ENCODE peak calls at places on chromosomes 5 and 9, in eight cellular contexts. E, N, R, F, C, D, W and U are unnamed samples.

GRCh38 chr5:171498166-171498565 is 78.7 kb downstream of the FGF18 start:
- DNase-seq in E (no peak), N (no peak), R (no peak), F (no peak), C (no peak), D (no peak), W (no peak), U (no peak)

GRCh38 chr5:21847300-21847699 is 1005.8 kb downstream of the CDH12 start:
- DNase-seq in E (no peak), N (no peak), R (no peak), F (no peak), C (no peak), D (no peak), W (no peak), U (no peak)

GRCh38 chr5:56440871-56441740 is 208.0 kb upstream of the ANKRD55 start:
- DNase-seq in E (no peak), N (no peak), R (peak), F (no peak), C (peak), D (peak), W (peak), U (peak)

GRCh38 chr5:151104795-151105194 is 24.0 kb upstream of the TNIP1 start:
- DNase-seq in E (no peak), N (no peak), R (no peak), F (peak), C (no peak), D (no peak), W (peak), U (no peak)

GRCh38 chr9:16871358-16872151 is 1.1 kb upstream of the BNC2 start:
- DNase-seq in E (peak), N (no peak), R (peak), F (peak), C (peak), D (peak), W (peak), U (no peak)

GRCh38 chr5:175321927-175322532 is 122.0 kb downstream of the DRD1 start:
- DNase-seq in E (no peak), N (no peak), R (peak), F (no peak), C (peak), D (no peak), W (peak), U (no peak)

GRCh38 chr9:136147038-136147889 is 28.6 kb upstream of the TMEM250 start:
- DNase-seq in E (no peak), N (no peak), R (no peak), F (no peak), C (no peak), D (no peak), W (no peak), U (no peak)

GRCh38 chr9:134943836-134944235 is 26.1 kb upstream of the FCN1 start:
- DNase-seq in E (peak), N (no peak), R (no peak), F (no peak), C (no peak), D (no peak), W (no peak), U (no peak)

GRCh38 chr5:126182901-126183695 is 240.1 kb upstream of the GRAMD2B start:
- DNase-seq in E (no peak), N (no peak), R (no peak), F (no peak), C (no peak), D (no peak), W (no peak), U (no peak)

GRCh38 chr9:81819859-81820546 is 108.2 kb upstream of the SPATA31D4 start:
- DNase-seq in E (no peak), N (no peak), R (no peak), F (no peak), C (no peak), D (no peak), W (peak), U (no peak)

GRCh38 chr5:95901676-95902646 is 59.7 kb downstream of the ELL2 start:
- DNase-seq in E (no peak), N (peak), R (peak), F (no peak), C (peak), D (no peak), W (peak), U (no peak)

GRCh38 chr9:107852891-107853290 is 363.3 kb upstream of the KLF4 start:
- DNase-seq in E (no peak), N (no peak), R (no peak), F (no peak), C (no peak), D (no peak), W (no peak), U (no peak)

GRCh38 chr5:64532212-64532611 is 26.4 kb downstream of the RGS7BP start:
- DNase-seq in E (no peak), N (no peak), R (no peak), F (no peak), C (no peak), D (no peak), W (no peak), U (no peak)

GRCh38 chr9:85514256-85514655 is 227.5 kb downstream of the AGTPBP1 start:
- DNase-seq in E (no peak), N (no peak), R (peak), F (no peak), C (no peak), D (no peak), W (no peak), U (no peak)

GRCh38 chr5:84437673-84438315 is 53.1 kb upstream of the EDIL3 start:
- DNase-seq in E (no peak), N (no peak), R (peak), F (no peak), C (peak), D (no peak), W (peak), U (peak)

GRCh38 chr5:9316041-9316440 is 229.8 kb downstream of the SEMA5A start:
- DNase-seq in E (no peak), N (no peak), R (no peak), F (no peak), C (no peak), D (no peak), W (peak), U (no peak)

GRCh38 chr9:98095401-98095800 is 23.6 kb downstream of the TRIM14 start:
- DNase-seq in E (no peak), N (no peak), R (no peak), F (peak), C (no peak), D (no peak), W (no peak), U (no peak)

GRCh38 chr5:139658928-139659667 is 10.9 kb downstream of the CXXC5 start:
- DNase-seq in E (peak), N (no peak), R (peak), F (no peak), C (peak), D (no peak), W (peak), U (no peak)

GRCh38 chr5:66848749-66849641 is 252.8 kb downstream of the MAST4 start:
- DNase-seq in E (no peak), N (no peak), R (no peak), F (no peak), C (no peak), D (no peak), W (peak), U (no peak)

GRCh38 chr9:2053883-2054845 is 39.0 kb downstream of the SMARCA2 start:
- DNase-seq in E (no peak), N (no peak), R (peak), F (no peak), C (no peak), D (no peak), W (peak), U (peak)

GRCh38 chr5:95670568-95670967 is 12.2 kb downstream of the SPATA9 start:
- DNase-seq in E (no peak), N (no peak), R (no peak), F (no peak), C (no peak), D (no peak), W (no peak), U (no peak)

GRCh38 chr9:91723420-91724067 is 226.5 kb downstream of the ROR2 start:
- DNase-seq in E (no peak), N (no peak), R (no peak), F (peak), C (no peak), D (no peak), W (no peak), U (no peak)

GRCh38 chr5:139696894-139697658 is 48.9 kb downstream of the CXXC5 start:
- DNase-seq in E (peak), N (no peak), R (peak), F (peak), C (peak), D (no peak), W (peak), U (peak)

GRCh38 chr5:9063615-9064245 is 482.1 kb downstream of the SEMA5A start:
- DNase-seq in E (no peak), N (no peak), R (no peak), F (no peak), C (no peak), D (no peak), W (no peak), U (no peak)

GRCh38 chr5:116084891-116085715 is at the start of gene COMMD10:
- DNase-seq in E (peak), N (peak), R (peak), F (peak), C (peak), D (peak), W (peak), U (peak)

GRCh38 chr5:115087951-115088350 is 81.8 kb downstream of the TRIM36 start:
- DNase-seq in E (no peak), N (no peak), R (no peak), F (no peak), C (no peak), D (no peak), W (no peak), U (no peak)

GRCh38 chr9:5557606-5558587 is 47.6 kb downstream of the PDCD1LG2 start:
- DNase-seq in E (no peak), N (no peak), R (peak), F (no peak), C (no peak), D (peak), W (peak), U (no peak)

GRCh38 chr5:80408475-80408875 is 611 bp downstream of the ZFYVE16 start:
- DNase-seq in E (peak), N (no peak), R (peak), F (peak), C (peak), D (no peak), W (peak), U (no peak)

GRCh38 chr5:78594946-78595921 is 53.3 kb downstream of the LHFPL2 start:
- DNase-seq in E (no peak), N (peak), R (peak), F (no peak), C (peak), D (no peak), W (peak), U (peak)

GRCh38 chr9:7246917-7247538 is 489.3 kb downstream of the KDM4C start:
- DNase-seq in E (no peak), N (no peak), R (peak), F (no peak), C (no peak), D (no peak), W (peak), U (no peak)

GRCh38 chr5:2130361-2130760 is 247.6 kb upstream of the IRX4 start:
- DNase-seq in E (no peak), N (no peak), R (no peak), F (no peak), C (no peak), D (no peak), W (no peak), U (no peak)

GRCh38 chr9:75378036-75378435 is 289.7 kb downstream of the OSTF1 start:
- DNase-seq in E (peak), N (no peak), R (no peak), F (peak), C (no peak), D (no peak), W (no peak), U (no peak)

GRCh38 chr5:40041452-40041851 is 616.7 kb upstream of the DAB2 start:
- DNase-seq in E (no peak), N (peak), R (peak), F (no peak), C (peak), D (no peak), W (no peak), U (no peak)

GRCh38 chr5:128494516-128494915 is 43.5 kb downstream of the FBN2 start:
- DNase-seq in E (no peak), N (no peak), R (no peak), F (no peak), C (peak), D (no peak), W (no peak), U (no peak)

GRCh38 chr9:127854169-127854833 is at the start of gene ENG:
- DNase-seq in E (peak), N (no peak), R (peak), F (peak), C (no peak), D (no peak), W (peak), U (no peak)

GRCh38 chr5:172556971-172557461 is 84.0 kb upstream of the NEURL1B start:
- DNase-seq in E (no peak), N (no peak), R (no peak), F (no peak), C (no peak), D (no peak), W (peak), U (no peak)
- TF ChIP-seq CTCF in E (peak), N (no peak), R (no peak), F (peak), C (no peak), D (no peak), W (no peak), U (no peak)

GRCh38 chr5:88377705-88378656 is 109.3 kb upstream of the TMEM161B start:
- DNase-seq in E (no peak), N (no peak), R (no peak), F (no peak), C (no peak), D (no peak), W (no peak), U (no peak)

GRCh38 chr5:88377240-88377639 is 108.6 kb upstream of the TMEM161B start:
- DNase-seq in E (no peak), N (no peak), R (no peak), F (no peak), C (no peak), D (no peak), W (no peak), U (no peak)

GRCh38 chr5:88374391-88374790 is 105.7 kb upstream of the TMEM161B start:
- DNase-seq in E (no peak), N (no peak), R (no peak), F (no peak), C (no peak), D (no peak), W (no peak), U (no peak)

GRCh38 chr5:88380332-88380731 is 111.7 kb upstream of the TMEM161B start:
- DNase-seq in E (no peak), N (no peak), R (no peak), F (no peak), C (no peak), D (no peak), W (no peak), U (no peak)

GRCh38 chr5:88376728-88377127 is 108.1 kb upstream of the TMEM161B start:
- DNase-seq in E (no peak), N (no peak), R (no peak), F (no peak), C (no peak), D (no peak), W (no peak), U (no peak)
- H3K4me3 ChIP-seq in E (no peak), N (no peak), R (no peak), F (no peak), C (no peak), D (no peak), W (no peak), U (no peak)

GRCh38 chr9:70465398-70465797 is 50.9 kb upstream of the KLF9 start:
- DNase-seq in E (no peak), N (no peak), R (no peak), F (no peak), C (no peak), D (no peak), W (no peak), U (no peak)
- TF ChIP-seq CTCF in E (no peak), N (no peak), R (no peak), F (no peak), C (no peak), D (no peak), W (peak), U (no peak)

GRCh38 chr5:141491323-141492167 is 2.7 kb downstream of the PCDHGC5 start:
- DNase-seq in E (no peak), N (no peak), R (no peak), F (no peak), C (no peak), D (no peak), W (no peak), U (no peak)
- H3K4me3 ChIP-seq in E (peak), N (no peak), R (no peak), F (no peak), C (no peak), D (no peak), W (no peak), U (no peak)

DNA sequence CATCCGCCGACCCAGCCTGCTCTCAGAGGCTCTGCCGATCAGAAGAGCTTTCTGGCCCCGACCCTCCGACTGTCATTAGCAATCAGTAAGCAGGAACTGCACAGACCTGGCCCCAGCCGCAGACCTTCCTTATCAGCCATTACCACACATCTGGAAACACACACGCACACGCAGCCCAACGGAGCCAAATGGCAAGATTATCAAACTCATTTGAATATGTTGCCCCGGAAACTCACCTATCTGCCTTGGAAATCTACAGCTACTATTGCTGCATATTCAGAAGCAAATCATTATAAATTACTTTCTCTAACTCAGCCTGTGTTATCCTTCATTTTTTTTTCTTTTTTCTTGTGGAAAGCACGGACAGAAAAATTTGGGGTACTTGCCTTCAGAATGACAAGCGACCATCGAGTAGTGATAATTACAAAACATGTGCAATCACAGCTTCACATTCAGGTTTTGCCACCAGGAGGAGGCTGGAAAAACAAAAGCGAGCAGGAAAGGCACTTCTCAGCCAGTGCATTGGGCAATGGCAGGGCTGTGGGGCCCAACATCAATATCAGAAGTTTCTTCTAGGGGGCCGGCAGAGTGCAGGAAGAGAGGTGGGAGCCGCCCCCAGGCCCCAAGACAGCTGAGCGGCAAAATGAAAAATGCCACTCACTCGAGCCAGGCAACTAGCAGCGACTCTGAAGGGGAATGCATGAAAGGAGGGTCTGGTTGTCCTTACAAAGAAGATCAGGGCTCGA is 122.3 kb downstream of the VAV2 start:
- DNase-seq in E (no peak), N (no peak), R (no peak), F (no peak), C (no peak), D (peak), W (peak), U (no peak)
- TF ChIP-seq CTCF in E (no peak), N (no peak), R (no peak), F (no peak), C (no peak), D (no peak), W (peak), U (no peak)

DNA sequence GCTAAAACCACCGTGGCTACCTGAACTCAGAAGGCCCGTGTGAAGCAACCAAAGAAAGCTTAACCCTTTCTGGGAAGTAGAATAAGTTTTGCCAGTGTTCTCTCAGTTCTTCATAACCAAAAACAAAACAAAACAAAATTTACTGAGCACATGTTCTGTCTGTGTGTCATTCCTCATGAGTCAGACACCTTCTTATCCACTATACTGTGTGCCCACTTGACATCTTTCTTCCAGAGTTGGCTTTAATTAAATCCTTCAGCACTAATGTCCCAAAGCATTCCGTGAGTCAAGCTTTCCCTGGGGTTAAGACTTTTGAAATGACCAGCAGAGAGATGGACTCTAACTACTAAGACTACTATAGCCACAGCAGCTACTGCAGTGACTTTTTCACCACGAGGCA is 61.3 kb downstream of the GLIS3 start:
- DNase-seq in E (no peak), N (no peak), R (peak), F (no peak), C (peak), D (no peak), W (peak), U (peak)
- H3K4me3 ChIP-seq in E (no peak), N (no peak), R (no peak), F (no peak), C (no peak), D (no peak), W (no peak), U (no peak)

DNA sequence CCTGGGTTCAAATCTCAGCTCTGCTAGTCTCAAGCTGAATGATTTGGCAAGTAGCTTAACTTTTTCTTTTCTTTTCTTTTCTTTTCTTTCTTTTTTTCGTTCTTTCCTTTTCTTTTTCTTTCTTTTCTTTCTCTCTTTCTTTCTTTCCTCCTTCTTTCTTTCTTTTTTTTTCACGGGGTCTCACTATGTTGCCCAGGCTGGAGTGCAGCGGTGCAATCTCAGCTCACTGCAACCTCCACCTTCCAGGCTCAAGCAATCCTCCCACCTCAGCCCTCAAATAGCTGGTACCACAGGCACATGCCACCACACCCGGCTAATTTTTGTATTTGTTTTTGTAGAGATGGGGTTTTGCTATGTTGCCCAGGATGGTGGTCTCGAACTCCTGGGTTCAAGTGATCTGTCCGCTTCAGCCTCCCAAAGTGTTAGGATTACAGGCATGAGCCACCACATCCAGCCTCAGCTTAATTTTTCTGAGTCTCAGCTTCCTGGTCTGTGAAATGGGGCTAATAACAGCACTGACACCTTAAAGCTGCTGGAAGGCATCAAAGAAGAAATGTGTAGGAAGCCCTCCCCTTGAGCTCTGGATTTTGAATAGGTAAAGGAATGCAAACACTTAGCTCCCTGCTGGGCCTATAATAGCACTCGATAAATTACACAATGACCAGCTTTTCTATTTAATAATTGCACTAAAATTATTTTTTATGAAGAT is 17.5 kb upstream of the PPARGC1B start:
- DNase-seq in E (no peak), N (no peak), R (no peak), F (no peak), C (no peak), D (no peak), W (no peak), U (no peak)
- TF ChIP-seq CTCF in E (no peak), N (no peak), R (no peak), F (no peak), C (no peak), D (no peak), W (no peak), U (no peak)

DNA sequence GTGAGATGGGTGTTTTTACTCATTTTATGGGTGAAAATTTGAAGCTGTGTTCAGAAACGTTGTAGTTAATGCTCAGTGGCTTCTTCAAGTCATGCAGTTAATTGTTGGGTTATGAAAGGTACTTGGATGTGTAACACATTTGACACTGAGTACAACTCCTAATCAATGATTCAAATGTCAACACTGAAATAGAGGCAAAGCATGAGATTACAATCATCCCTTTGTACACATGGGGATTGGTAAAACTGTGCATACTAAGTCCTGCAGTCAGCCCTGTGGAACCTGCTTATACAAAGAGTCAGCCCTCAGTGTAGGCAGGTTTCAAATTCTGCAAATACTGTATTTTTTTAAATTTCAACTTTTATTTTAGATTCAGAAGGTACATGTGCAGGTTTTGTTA is 3.3 kb downstream of the ABLIM3 start:
- DNase-seq in E (no peak), N (no peak), R (no peak), F (no peak), C (peak), D (no peak), W (no peak), U (no peak)
- H3K4me3 ChIP-seq in E (no peak), N (no peak), R (no peak), F (no peak), C (peak), D (no peak), W (no peak), U (no peak)